ENCODE peak calls at places on chromosomes 16 and 17, in eight cellular contexts. K is GM23338; R is spleen; L is heart right ventricle; P is tibial nerve; D is effector memory CD4-positive, alpha-beta T cell; V is lower lobe of right lung; Q is transverse colon. O is an unnamed sample.
A peak's percentile ranks its signal among the peaks of the same experiment; 100 is the strongest.

GRCh38 chr16:35732046-35732810 is 2272.8 kb downstream of the TP53TG3F start:
- DNase-seq in K (no peak), R (no peak), L (no peak), P (no peak), D (no peak), V (no peak), Q (no peak), O (no peak)

GRCh38 chr16:88973007-88973410 is 4.0 kb downstream of the CBFA2T3 start:
- DNase-seq in K (no peak), R (peak; percentile 84), L (no peak), P (no peak), D (no peak), V (no peak), Q (no peak), O (no peak)

GRCh38 chr16:4787627-4788482 is at the start of gene SEPTIN12:
- DNase-seq in K (peak; percentile 32), R (no peak), L (no peak), P (no peak), D (no peak), V (no peak), Q (no peak), O (no peak)

GRCh38 chr17:78428025-78428575 is 49.7 kb downstream of the PGS1 start:
- DNase-seq in K (no peak), R (no peak), L (no peak), P (no peak), D (no peak), V (no peak), Q (no peak), O (no peak)

GRCh38 chr17:55433629-55434422 is 12.2 kb upstream of the MMD start:
- DNase-seq in K (no peak), R (no peak), L (no peak), P (no peak), D (no peak), V (no peak), Q (peak; percentile 64), O (no peak)

GRCh38 chr16:85550422-85551318 is 62.5 kb upstream of the GSE1 start:
- DNase-seq in K (no peak), R (no peak), L (no peak), P (no peak), D (no peak), V (no peak), Q (no peak), O (no peak)

GRCh38 chr17:74202879-74203432 is 522 bp upstream of the RPL38 start:
- DNase-seq in K (no peak), R (peak; percentile 85), L (no peak), P (no peak), D (no peak), V (no peak), Q (no peak), O (no peak)

GRCh38 chr16:87160218-87160617 is 157.0 kb downstream of the C16orf95 start:
- DNase-seq in K (no peak), R (peak; percentile 76), L (no peak), P (no peak), D (no peak), V (no peak), Q (no peak), O (no peak)

GRCh38 chr16:80824623-80825364 is 20.4 kb upstream of the CDYL2 start:
- DNase-seq in K (peak; percentile 81), R (no peak), L (no peak), P (peak; percentile 29), D (no peak), V (no peak), Q (peak; percentile 24), O (no peak)

GRCh38 chr16:20944861-20945390 is 44.4 kb downstream of the LYRM1 start:
- DNase-seq in K (peak; percentile 16), R (no peak), L (no peak), P (no peak), D (no peak), V (no peak), Q (no peak), O (no peak)

GRCh38 chr16:88601313-88602036 is 31.3 kb downstream of the ZC3H18 start:
- DNase-seq in K (no peak), R (no peak), L (no peak), P (no peak), D (no peak), V (no peak), Q (no peak), O (no peak)

GRCh38 chr17:18246880-18247612 is 11.5 kb downstream of the FLII start:
- DNase-seq in K (peak; percentile 97), R (peak; percentile 87), L (peak; percentile 54), P (peak; percentile 30), D (no peak), V (peak; percentile 93), Q (peak; percentile 93), O (no peak)

GRCh38 chr17:79154446-79154845 is 79.8 kb downstream of the ENGASE start:
- DNase-seq in K (no peak), R (peak; percentile 79), L (peak; percentile 60), P (no peak), D (no peak), V (peak; percentile 57), Q (no peak), O (no peak)

GRCh38 chr16:23207485-23207884 is 24.9 kb downstream of the SCNN1G start:
- DNase-seq in K (no peak), R (no peak), L (no peak), P (no peak), D (no peak), V (no peak), Q (no peak), O (no peak)

GRCh38 chr17:39094607-39095308 is 56.7 kb downstream of the PLXDC1 start:
- DNase-seq in K (no peak), R (no peak), L (no peak), P (no peak), D (peak; percentile 17), V (no peak), Q (peak; percentile 22), O (no peak)

DNA sequence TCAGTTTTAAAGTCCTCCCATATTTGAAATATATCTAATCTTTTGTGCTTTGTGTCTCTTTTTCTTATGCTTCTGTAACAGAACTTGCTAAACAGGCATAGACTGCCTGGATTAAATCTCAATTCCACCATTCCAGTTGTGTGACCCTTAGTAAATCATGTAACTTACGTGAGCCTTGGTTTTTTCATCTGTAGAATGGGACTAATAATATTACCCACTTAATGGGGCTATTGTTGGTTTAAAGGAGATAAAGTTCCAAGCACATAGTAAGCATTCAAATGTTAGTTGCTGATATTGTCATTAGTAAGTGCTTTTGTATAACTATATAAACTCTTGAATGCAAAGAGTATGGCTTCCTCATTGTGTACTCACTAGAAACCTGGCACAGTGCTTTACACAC is 5.9 kb upstream of the VWA3A start:
- DNase-seq in K (no peak), R (no peak), L (no peak), P (no peak), D (no peak), V (no peak), Q (no peak), O (no peak)
- H3K36me3 ChIP-seq in K (no peaks in the 10 kb centered on the region), R (peaks cover 6% of the 10 kb centered on the region), L (no peaks in the 10 kb centered on the region), P (no peaks in the 10 kb centered on the region), D (no peaks in the 10 kb centered on the region), V (peaks cover 22% of the 10 kb centered on the region), Q (no peaks in the 10 kb centered on the region), O (no peaks in the 10 kb centered on the region)

GRCh38 chr17:19646788-19647696 is 1.5 kb upstream of the ALDH3A2 start:
- DNase-seq in K (peak; percentile 52), R (no peak), L (no peak), P (no peak), D (no peak), V (no peak), Q (no peak), O (no peak)

GRCh38 chr17:19647697-19648474 is 665 bp upstream of the ALDH3A2 start:
- DNase-seq in K (peak; percentile 69), R (peak; percentile 90), L (peak; percentile 72), P (peak; percentile 64), D (peak; percentile 16), V (peak; percentile 76), Q (peak; percentile 65), O (peak; percentile 83)

GRCh38 chr17:19651461-19652238 is 3.1 kb downstream of the ALDH3A2 start:
- DNase-seq in K (no peak), R (no peak), L (no peak), P (no peak), D (no peak), V (no peak), Q (no peak), O (no peak)

GRCh38 chr17:19650826-19651225 is 2.3 kb downstream of the ALDH3A2 start:
- DNase-seq in K (no peak), R (no peak), L (no peak), P (no peak), D (no peak), V (no peak), Q (no peak), O (no peak)

GRCh38 chr17:19648475-19649406 is at the start of gene ALDH3A2:
- DNase-seq in K (peak; percentile 92), R (peak; percentile 100), L (peak; percentile 97), P (peak; percentile 95), D (peak; percentile 90), V (peak; percentile 100), Q (peak; percentile 97), O (peak; percentile 100)
- H3K4me1 ChIP-seq in K (peaks cover 30% of the 10 kb centered on the region), R (peaks cover 69% of the 10 kb centered on the region), L (peaks cover 46% of the 10 kb centered on the region), P (peaks cover 57% of the 10 kb centered on the region), D (peaks cover 13% of the 10 kb centered on the region), V (peaks cover 54% of the 10 kb centered on the region), Q (peaks cover 62% of the 10 kb centered on the region), O (no peaks in the 10 kb centered on the region)

DNA sequence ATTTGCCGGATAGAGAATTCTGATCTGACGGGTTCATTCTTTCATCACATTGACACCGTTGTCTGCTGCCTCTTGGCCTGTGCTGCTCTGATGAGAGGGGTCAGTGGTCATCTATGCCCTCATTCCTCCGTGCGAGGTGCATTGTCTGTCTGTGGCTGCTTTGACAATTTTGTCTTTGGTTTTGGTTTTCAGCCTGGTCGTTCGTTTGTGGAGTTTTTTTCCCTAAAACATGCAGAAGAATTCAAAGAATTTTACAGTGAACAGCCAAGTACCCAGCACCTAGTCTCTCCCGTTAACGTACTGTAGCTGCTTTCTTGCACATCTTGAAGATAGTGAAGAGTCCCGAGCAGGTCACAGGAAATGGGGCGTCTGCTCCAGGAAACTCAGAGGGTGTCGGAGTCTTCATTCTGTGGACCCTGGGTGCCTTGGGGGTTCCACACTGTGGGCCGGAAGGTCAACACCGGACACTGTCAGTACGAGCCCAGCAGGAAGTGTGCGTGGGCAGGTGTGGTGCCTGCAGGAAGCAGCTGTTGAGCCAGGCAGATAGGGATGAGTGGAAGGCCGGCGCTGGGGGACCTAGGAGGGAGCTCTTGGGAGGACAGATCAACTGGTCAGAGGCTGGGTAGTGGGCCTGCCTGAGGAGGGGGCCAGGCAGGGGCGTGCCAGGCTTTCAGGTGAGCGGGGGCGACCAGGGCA is 28.2 kb downstream of the CRAMP1 start:
- DNase-seq in K (no peak), R (no peak), L (no peak), P (no peak), D (no peak), V (no peak), Q (no peak), O (no peak)
- H3K36me3 ChIP-seq in K (peaks cover 8% of the 10 kb centered on the region), R (peaks cover 69% of the 10 kb centered on the region), L (peaks cover under 1% of the 10 kb centered on the region), P (peaks cover 8% of the 10 kb centered on the region), D (peaks cover 65% of the 10 kb centered on the region), V (peaks cover 91% of the 10 kb centered on the region), Q (no peaks in the 10 kb centered on the region), O (peaks cover 2% of the 10 kb centered on the region)

DNA sequence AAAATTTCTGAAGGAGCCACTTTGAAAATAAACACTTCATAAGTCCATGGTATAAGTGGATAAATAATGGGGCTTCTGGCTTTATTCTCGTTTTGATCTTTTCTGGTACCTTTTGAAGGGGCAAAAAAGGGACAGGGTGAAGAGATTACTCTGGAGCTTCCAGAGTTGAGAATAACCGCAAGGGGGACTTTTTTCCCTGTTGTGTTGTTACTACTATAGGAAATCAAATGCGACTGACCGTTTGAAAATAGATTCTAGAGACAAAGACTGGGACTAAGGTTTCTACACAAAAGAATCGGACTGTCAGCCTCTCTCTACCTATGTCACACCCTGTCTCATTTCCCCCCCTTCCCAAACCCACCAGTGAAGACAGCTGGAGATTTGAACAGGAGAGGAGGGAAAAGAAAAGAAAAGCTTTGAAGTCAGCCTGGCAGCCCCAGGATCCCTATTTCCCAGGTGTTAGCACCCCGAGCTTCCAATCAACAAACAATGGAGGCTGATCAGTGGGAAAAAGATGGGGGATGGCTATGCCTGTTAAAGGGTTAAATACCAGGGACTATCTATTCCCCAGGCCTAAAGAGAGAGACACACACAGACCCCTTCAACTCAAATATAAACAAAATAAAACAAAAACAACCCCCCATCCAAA is 8.3 kb downstream of the HOXB4 start:
- DNase-seq in K (no peak), R (no peak), L (no peak), P (no peak), D (no peak), V (no peak), Q (no peak), O (no peak)
- H3K4me1 ChIP-seq in K (peaks cover 78% of the 10 kb centered on the region), R (peaks cover 51% of the 10 kb centered on the region), L (no peaks in the 10 kb centered on the region), P (peaks cover 59% of the 10 kb centered on the region), D (no peaks in the 10 kb centered on the region), V (peaks cover 31% of the 10 kb centered on the region), Q (peaks cover 95% of the 10 kb centered on the region), O (peaks cover 13% of the 10 kb centered on the region)

O was measured in aorta.